ENCODE peak calls at places on chromosomes 4 and X, in eight cellular contexts. I is spleen, U is upper lobe of left lung, B is testis, H is heart left ventricle, G is endothelial cell of umbilical vein, C is tibial nerve, V is NB4. Y is an unnamed sample.

GRCh38 chr4:2298548-2298991 is 36.7 kb upstream of the MXD4 start:
- DNase-seq in B (no peak), V (no peak), U (peak), H (no peak), I (peak), G (no peak), C (no peak), Y (no peak)

GRCh38 chr4:69485130-69485529 is 10.6 kb downstream of the UGT2B4 start:
- DNase-seq in C (no peak), B (no peak), G (no peak), I (no peak), H (no peak), V (no peak), U (no peak), Y (no peak)

GRCh38 chr4:3484057-3484973 is 21.2 kb downstream of the DOK7 start:
- DNase-seq in I (peak), H (peak), B (no peak), V (peak), C (no peak), U (peak), G (no peak), Y (no peak)

GRCh38 chrX:82748901-82749505 is 759.1 kb upstream of the POU3F4 start:
- DNase-seq in H (no peak), G (no peak), U (no peak), C (no peak), B (no peak), I (no peak), V (no peak), Y (no peak)

GRCh38 chrX:9320940-9321339 is 143.9 kb upstream of the TBL1X start:
- DNase-seq in G (no peak), B (no peak), C (no peak), I (no peak), U (no peak), V (no peak), H (no peak), Y (no peak)

GRCh38 chrX:331145-331771 is 12.7 kb upstream of the GTPBP6 start:
- DNase-seq in V (peak), B (no peak), U (peak), C (no peak), H (no peak), I (peak), G (peak), Y (no peak)

GRCh38 chrX:154093965-154094364 is 3.6 kb downstream of the MECP2 start:
- DNase-seq in U (no peak), V (no peak), G (no peak), B (no peak), I (no peak), H (no peak), C (no peak), Y (no peak)

GRCh38 chr4:147933316-147933715 is 201.4 kb downstream of the ARHGAP10 start:
- DNase-seq in I (no peak), C (no peak), B (no peak), V (no peak), H (no peak), U (no peak), G (peak), Y (no peak)

GRCh38 chr4:163166041-163166579 is 580 bp downstream of the NAF1 start:
- DNase-seq in I (peak), U (peak), B (peak), H (peak), V (peak), C (peak), G (peak), Y (peak)

GRCh38 chrX:110310896-110311295 is 7.0 kb downstream of the AMMECR1 start:
- DNase-seq in C (no peak), H (no peak), U (no peak), I (no peak), B (no peak), G (no peak), V (no peak), Y (peak)

DNA sequence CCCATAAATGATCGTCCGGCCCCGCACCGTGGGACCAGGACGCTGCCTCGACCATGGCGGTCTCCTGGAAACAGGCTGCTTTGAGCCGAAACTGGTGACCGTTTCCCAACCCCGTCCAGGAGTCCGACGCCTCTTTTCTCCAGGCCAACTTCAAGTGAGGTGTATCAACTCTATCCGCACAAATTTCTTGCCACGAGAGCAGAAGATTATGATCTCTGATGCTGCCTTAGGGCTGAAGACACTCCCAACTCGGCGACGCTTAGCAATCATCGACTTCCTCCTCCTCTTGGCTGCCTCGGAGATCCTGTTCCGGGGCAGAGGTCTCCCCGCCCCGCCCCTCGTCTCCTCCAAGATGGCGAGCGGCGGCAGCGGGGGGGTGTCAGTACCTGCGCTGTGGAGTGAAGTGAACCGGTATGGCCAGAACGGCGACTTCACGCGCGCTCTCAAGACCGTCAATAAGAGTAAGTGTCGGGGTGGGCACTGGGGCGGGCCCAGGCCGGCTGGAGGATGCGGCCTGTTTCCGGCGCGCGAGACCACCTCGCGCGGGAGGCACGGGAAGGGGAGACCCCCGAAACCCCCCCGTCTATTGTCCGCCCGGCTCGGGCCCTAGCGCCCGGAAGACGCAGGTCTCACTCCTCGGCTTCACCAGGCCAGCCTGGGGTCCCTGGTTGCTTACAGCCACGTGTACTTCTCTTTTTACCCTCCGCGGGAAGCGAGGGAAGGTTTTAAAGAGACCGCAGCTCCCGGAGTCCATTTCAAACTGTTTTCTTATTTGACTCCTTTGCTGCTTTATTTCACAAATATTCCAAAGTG is at the start of gene SRP72:
- DNase-seq in G (peak), V (peak), B (peak), I (peak), U (peak), C (peak), H (peak), Y (peak)
- TF ChIP-seq POLR2A in G (peak), V (peak), B (peak), I (no peak), U (peak), C (peak), H (no peak), Y (peak)

DNA sequence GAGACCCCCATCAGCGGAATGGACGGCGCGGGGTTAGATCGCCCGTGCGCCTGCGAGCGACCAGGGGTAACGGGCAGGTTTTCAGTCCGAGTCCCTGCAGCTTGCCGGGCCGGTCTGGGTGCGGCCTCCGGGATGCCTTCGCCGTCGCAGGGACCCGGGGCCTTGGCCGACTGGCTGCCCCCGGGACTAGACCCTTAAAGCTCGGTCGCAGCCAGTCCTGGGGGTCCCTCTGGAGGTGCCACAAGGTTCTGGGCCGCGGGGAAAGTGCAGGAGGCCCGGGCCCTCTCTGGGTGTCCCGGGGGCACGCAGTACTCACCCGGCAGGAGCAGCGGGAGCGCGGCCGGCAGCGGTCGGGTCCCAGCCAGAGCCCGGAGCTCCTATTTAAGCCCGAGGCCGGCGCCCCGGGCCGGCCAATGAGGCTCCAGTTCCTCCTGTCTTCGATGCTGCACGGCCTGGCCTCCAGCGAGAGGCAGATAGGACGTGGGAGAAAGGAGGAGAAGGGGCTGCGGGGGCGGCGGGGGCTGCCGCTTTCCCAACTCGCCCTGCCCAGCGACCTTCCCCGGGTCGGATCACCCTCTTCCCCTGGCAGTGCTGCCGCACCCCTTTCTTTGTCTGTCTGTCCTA is at the start of gene SPON2:
- DNase-seq in U (peak), C (no peak), B (no peak), H (no peak), V (no peak), G (no peak), I (peak), Y (no peak)
- TF ChIP-seq POLR2A in U (no peak), C (no peak), B (no peak), H (no peak), V (no peak), G (no peak), I (no peak), Y (no peak)

GRCh38 chrX:40108959-40109287 is 11.2 kb upstream of the BCOR start:
- DNase-seq in I (peak), G (peak), B (peak), H (peak), U (peak), C (peak), V (peak), Y (peak)
- TF ChIP-seq POLR2A in I (no peak), G (no peak), B (no peak), H (no peak), U (no peak), C (peak), V (no peak), Y (peak)

GRCh38 chr4:88284378-88285234 is at the start of gene PPM1K:
- DNase-seq in B (peak), U (peak), G (peak), H (peak), C (peak), I (peak), V (peak), Y (peak)
- TF ChIP-seq POLR2A in B (peak), U (peak), G (no peak), H (peak), C (peak), I (no peak), V (peak), Y (peak)